ENCODE peak calls at places on chromosomes 6 and 20, in eight cellular contexts. One of them, this sample, is unnamed.

GRCh38 chr6:151096691-151097090 is 143.1 kb upstream of the AKAP12 start:
- DNase-seq in body of pancreas: no peak
- DNase-seq in foreskin fibroblast: no peak
- DNase-seq in fibroblast of mammary gland: peak
- DNase-seq in sigmoid colon: no peak
- DNase-seq in tibial nerve: no peak
- DNase-seq in upper lobe of right lung: no peak
- DNase-seq in endothelial cell of umbilical vein: no peak
- DNase-seq in this sample: no peak

GRCh38 chr6:126539022-126539421 is 199.1 kb downstream of the CENPW start:
- DNase-seq in body of pancreas: no peak
- DNase-seq in foreskin fibroblast: peak
- DNase-seq in fibroblast of mammary gland: peak
- DNase-seq in sigmoid colon: no peak
- DNase-seq in tibial nerve: no peak
- DNase-seq in upper lobe of right lung: no peak
- DNase-seq in endothelial cell of umbilical vein: peak
- DNase-seq in this sample: no peak

GRCh38 chr6:135159531-135159930 is 21.6 kb upstream of the MYB start:
- DNase-seq in body of pancreas: no peak
- DNase-seq in foreskin fibroblast: no peak
- DNase-seq in fibroblast of mammary gland: no peak
- DNase-seq in sigmoid colon: no peak
- DNase-seq in tibial nerve: no peak
- DNase-seq in upper lobe of right lung: no peak
- DNase-seq in endothelial cell of umbilical vein: no peak
- DNase-seq in this sample: no peak

GRCh38 chr6:123509112-123509511 is 127.6 kb downstream of the TRDN start:
- DNase-seq in body of pancreas: no peak
- DNase-seq in foreskin fibroblast: no peak
- DNase-seq in fibroblast of mammary gland: no peak
- DNase-seq in sigmoid colon: no peak
- DNase-seq in tibial nerve: no peak
- DNase-seq in upper lobe of right lung: no peak
- DNase-seq in endothelial cell of umbilical vein: no peak
- DNase-seq in this sample: no peak

GRCh38 chr6:157777344-157777743 is 45.7 kb upstream of the SNX9 start:
- DNase-seq in body of pancreas: no peak
- DNase-seq in foreskin fibroblast: no peak
- DNase-seq in fibroblast of mammary gland: no peak
- DNase-seq in sigmoid colon: no peak
- DNase-seq in tibial nerve: no peak
- DNase-seq in upper lobe of right lung: no peak
- DNase-seq in endothelial cell of umbilical vein: no peak
- DNase-seq in this sample: no peak

GRCh38 chr6:8180327-8181161 is 78.2 kb upstream of the EEF1E1 start:
- DNase-seq in body of pancreas: no peak
- DNase-seq in foreskin fibroblast: peak
- DNase-seq in fibroblast of mammary gland: peak
- DNase-seq in sigmoid colon: no peak
- DNase-seq in tibial nerve: no peak
- DNase-seq in upper lobe of right lung: no peak
- DNase-seq in endothelial cell of umbilical vein: no peak
- DNase-seq in this sample: no peak

GRCh38 chr6:157224178-157224956 is 99.0 kb downstream of the TMEM242 start:
- DNase-seq in body of pancreas: no peak
- DNase-seq in foreskin fibroblast: no peak
- DNase-seq in fibroblast of mammary gland: no peak
- DNase-seq in sigmoid colon: no peak
- DNase-seq in tibial nerve: no peak
- DNase-seq in upper lobe of right lung: peak
- DNase-seq in endothelial cell of umbilical vein: no peak
- DNase-seq in this sample: no peak

GRCh38 chr20:58524814-58525213 is 9.6 kb upstream of the APCDD1L start:
- DNase-seq in body of pancreas: no peak
- DNase-seq in foreskin fibroblast: peak
- DNase-seq in fibroblast of mammary gland: peak
- DNase-seq in sigmoid colon: peak
- DNase-seq in tibial nerve: no peak
- DNase-seq in upper lobe of right lung: no peak
- DNase-seq in endothelial cell of umbilical vein: no peak
- DNase-seq in this sample: no peak

GRCh38 chr6:117504478-117505144 is 22.1 kb downstream of the DCBLD1 start:
- DNase-seq in body of pancreas: no peak
- DNase-seq in foreskin fibroblast: no peak
- DNase-seq in fibroblast of mammary gland: no peak
- DNase-seq in sigmoid colon: no peak
- DNase-seq in tibial nerve: no peak
- DNase-seq in upper lobe of right lung: no peak
- DNase-seq in endothelial cell of umbilical vein: no peak
- DNase-seq in this sample: no peak

GRCh38 chr20:38889792-38890496 is 36.3 kb upstream of the FAM83D start:
- DNase-seq in body of pancreas: no peak
- DNase-seq in foreskin fibroblast: no peak
- DNase-seq in fibroblast of mammary gland: no peak
- DNase-seq in sigmoid colon: no peak
- DNase-seq in tibial nerve: no peak
- DNase-seq in upper lobe of right lung: peak
- DNase-seq in endothelial cell of umbilical vein: no peak
- DNase-seq in this sample: no peak

GRCh38 chr6:17714879-17715860 is 8.4 kb upstream of the NUP153 start:
- DNase-seq in body of pancreas: no peak
- DNase-seq in foreskin fibroblast: peak
- DNase-seq in fibroblast of mammary gland: peak
- DNase-seq in sigmoid colon: no peak
- DNase-seq in tibial nerve: no peak
- DNase-seq in upper lobe of right lung: no peak
- DNase-seq in endothelial cell of umbilical vein: peak
- DNase-seq in this sample: no peak

GRCh38 chr20:49338061-49338460 is 60.2 kb upstream of the ZNFX1 start:
- DNase-seq in body of pancreas: no peak
- DNase-seq in foreskin fibroblast: no peak
- DNase-seq in fibroblast of mammary gland: no peak
- DNase-seq in sigmoid colon: no peak
- DNase-seq in tibial nerve: no peak
- DNase-seq in upper lobe of right lung: no peak
- DNase-seq in endothelial cell of umbilical vein: no peak
- DNase-seq in this sample: no peak

GRCh38 chr6:165717732-165718465 is 54.9 kb upstream of the PDE10A start:
- DNase-seq in body of pancreas: no peak
- DNase-seq in foreskin fibroblast: no peak
- DNase-seq in fibroblast of mammary gland: no peak
- DNase-seq in sigmoid colon: no peak
- DNase-seq in tibial nerve: no peak
- DNase-seq in upper lobe of right lung: no peak
- DNase-seq in endothelial cell of umbilical vein: peak
- DNase-seq in this sample: no peak

GRCh38 chr20:9038791-9039190 is 30.1 kb upstream of the PLCB4 start:
- DNase-seq in body of pancreas: no peak
- DNase-seq in foreskin fibroblast: peak
- DNase-seq in fibroblast of mammary gland: peak
- DNase-seq in sigmoid colon: no peak
- DNase-seq in tibial nerve: no peak
- DNase-seq in upper lobe of right lung: no peak
- DNase-seq in endothelial cell of umbilical vein: no peak
- DNase-seq in this sample: no peak

GRCh38 chr6:166004491-166005275 is 163.0 kb downstream of the TBXT start:
- DNase-seq in body of pancreas: no peak
- DNase-seq in foreskin fibroblast: no peak
- DNase-seq in fibroblast of mammary gland: peak
- DNase-seq in sigmoid colon: no peak
- DNase-seq in tibial nerve: no peak
- DNase-seq in upper lobe of right lung: no peak
- DNase-seq in endothelial cell of umbilical vein: no peak
- DNase-seq in this sample: no peak

GRCh38 chr20:6026051-6026450 is 27.8 kb downstream of the LRRN4 start:
- DNase-seq in body of pancreas: no peak
- DNase-seq in foreskin fibroblast: peak
- DNase-seq in fibroblast of mammary gland: peak
- DNase-seq in sigmoid colon: no peak
- DNase-seq in tibial nerve: no peak
- DNase-seq in upper lobe of right lung: no peak
- DNase-seq in endothelial cell of umbilical vein: no peak
- DNase-seq in this sample: no peak

GRCh38 chr20:20832715-20833114 is 120.3 kb upstream of the RALGAPA2 start:
- DNase-seq in body of pancreas: no peak
- DNase-seq in foreskin fibroblast: no peak
- DNase-seq in fibroblast of mammary gland: no peak
- DNase-seq in sigmoid colon: no peak
- DNase-seq in tibial nerve: no peak
- DNase-seq in upper lobe of right lung: no peak
- DNase-seq in endothelial cell of umbilical vein: no peak
- DNase-seq in this sample: no peak

GRCh38 chr6:109672204-109672603 is 18.8 kb downstream of the AK9 start:
- DNase-seq in body of pancreas: no peak
- DNase-seq in foreskin fibroblast: no peak
- DNase-seq in fibroblast of mammary gland: peak
- DNase-seq in sigmoid colon: no peak
- DNase-seq in tibial nerve: no peak
- DNase-seq in upper lobe of right lung: no peak
- DNase-seq in endothelial cell of umbilical vein: peak
- DNase-seq in this sample: no peak

GRCh38 chr20:48722737-48723191 is 105.0 kb downstream of the PREX1 start:
- DNase-seq in body of pancreas: peak
- DNase-seq in foreskin fibroblast: peak
- DNase-seq in fibroblast of mammary gland: no peak
- DNase-seq in sigmoid colon: peak
- DNase-seq in tibial nerve: peak
- DNase-seq in upper lobe of right lung: no peak
- DNase-seq in endothelial cell of umbilical vein: peak
- DNase-seq in this sample: no peak

GRCh38 chr6:36374956-36375355 is 12.5 kb downstream of the ETV7 start:
- DNase-seq in body of pancreas: no peak
- DNase-seq in foreskin fibroblast: no peak
- DNase-seq in fibroblast of mammary gland: no peak
- DNase-seq in sigmoid colon: no peak
- DNase-seq in tibial nerve: no peak
- DNase-seq in upper lobe of right lung: no peak
- DNase-seq in endothelial cell of umbilical vein: no peak
- DNase-seq in this sample: no peak

GRCh38 chr6:25689966-25690365 is 38.0 kb downstream of the SCGN start:
- DNase-seq in body of pancreas: no peak
- DNase-seq in foreskin fibroblast: no peak
- DNase-seq in fibroblast of mammary gland: no peak
- DNase-seq in sigmoid colon: no peak
- DNase-seq in tibial nerve: no peak
- DNase-seq in upper lobe of right lung: no peak
- DNase-seq in endothelial cell of umbilical vein: no peak
- DNase-seq in this sample: no peak
- TF ChIP-seq CTCF in body of pancreas: no peak
- TF ChIP-seq CTCF in foreskin fibroblast: no peak
- TF ChIP-seq CTCF in fibroblast of mammary gland: no peak
- TF ChIP-seq CTCF in sigmoid colon: no peak
- TF ChIP-seq CTCF in tibial nerve: no peak
- TF ChIP-seq CTCF in upper lobe of right lung: no peak
- TF ChIP-seq CTCF in endothelial cell of umbilical vein: no peak
- TF ChIP-seq CTCF in this sample: no peak

GRCh38 chr6:140107216-140107615 is 732.8 kb upstream of the CITED2 start:
- DNase-seq in body of pancreas: no peak
- DNase-seq in foreskin fibroblast: no peak
- DNase-seq in fibroblast of mammary gland: no peak
- DNase-seq in sigmoid colon: no peak
- DNase-seq in tibial nerve: no peak
- DNase-seq in upper lobe of right lung: no peak
- DNase-seq in endothelial cell of umbilical vein: no peak
- DNase-seq in this sample: no peak

GRCh38 chr6:140101367-140101766 is 726.9 kb upstream of the CITED2 start:
- DNase-seq in body of pancreas: no peak
- DNase-seq in foreskin fibroblast: no peak
- DNase-seq in fibroblast of mammary gland: peak
- DNase-seq in sigmoid colon: no peak
- DNase-seq in tibial nerve: no peak
- DNase-seq in upper lobe of right lung: no peak
- DNase-seq in endothelial cell of umbilical vein: no peak
- DNase-seq in this sample: no peak

GRCh38 chr6:140101818-140102217 is 727.4 kb upstream of the CITED2 start:
- DNase-seq in body of pancreas: no peak
- DNase-seq in foreskin fibroblast: no peak
- DNase-seq in fibroblast of mammary gland: no peak
- DNase-seq in sigmoid colon: no peak
- DNase-seq in tibial nerve: no peak
- DNase-seq in upper lobe of right lung: no peak
- DNase-seq in endothelial cell of umbilical vein: no peak
- DNase-seq in this sample: no peak

GRCh38 chr6:140105857-140106256 is 731.4 kb upstream of the CITED2 start:
- DNase-seq in body of pancreas: no peak
- DNase-seq in foreskin fibroblast: no peak
- DNase-seq in fibroblast of mammary gland: peak
- DNase-seq in sigmoid colon: no peak
- DNase-seq in tibial nerve: peak
- DNase-seq in upper lobe of right lung: no peak
- DNase-seq in endothelial cell of umbilical vein: no peak
- DNase-seq in this sample: no peak
- TF ChIP-seq CTCF in body of pancreas: peak
- TF ChIP-seq CTCF in foreskin fibroblast: peak
- TF ChIP-seq CTCF in fibroblast of mammary gland: peak
- TF ChIP-seq CTCF in sigmoid colon: no peak
- TF ChIP-seq CTCF in tibial nerve: no peak
- TF ChIP-seq CTCF in upper lobe of right lung: no peak
- TF ChIP-seq CTCF in endothelial cell of umbilical vein: peak
- TF ChIP-seq CTCF in this sample: peak

GRCh38 chr6:53879608-53880007 is 84.8 kb downstream of the LRRC1 start:
- DNase-seq in body of pancreas: no peak
- DNase-seq in foreskin fibroblast: no peak
- DNase-seq in fibroblast of mammary gland: peak
- DNase-seq in sigmoid colon: no peak
- DNase-seq in tibial nerve: no peak
- DNase-seq in upper lobe of right lung: no peak
- DNase-seq in endothelial cell of umbilical vein: no peak
- DNase-seq in this sample: no peak
- TF ChIP-seq CTCF in body of pancreas: no peak
- TF ChIP-seq CTCF in foreskin fibroblast: no peak
- TF ChIP-seq CTCF in fibroblast of mammary gland: no peak
- TF ChIP-seq CTCF in sigmoid colon: no peak
- TF ChIP-seq CTCF in tibial nerve: no peak
- TF ChIP-seq CTCF in upper lobe of right lung: no peak
- TF ChIP-seq CTCF in endothelial cell of umbilical vein: no peak
- TF ChIP-seq CTCF in this sample: no peak

GRCh38 chr6:169589293-169589692 is 112.5 kb downstream of the WDR27 start:
- DNase-seq in body of pancreas: no peak
- DNase-seq in foreskin fibroblast: peak
- DNase-seq in fibroblast of mammary gland: peak
- DNase-seq in sigmoid colon: no peak
- DNase-seq in tibial nerve: no peak
- DNase-seq in upper lobe of right lung: no peak
- DNase-seq in endothelial cell of umbilical vein: peak
- DNase-seq in this sample: no peak

GRCh38 chr6:169589699-169590257 is 112.1 kb downstream of the WDR27 start:
- DNase-seq in body of pancreas: no peak
- DNase-seq in foreskin fibroblast: peak
- DNase-seq in fibroblast of mammary gland: peak
- DNase-seq in sigmoid colon: no peak
- DNase-seq in tibial nerve: no peak
- DNase-seq in upper lobe of right lung: no peak
- DNase-seq in endothelial cell of umbilical vein: peak
- DNase-seq in this sample: no peak

GRCh38 chr6:169590376-169590939 is 111.4 kb downstream of the WDR27 start:
- DNase-seq in body of pancreas: no peak
- DNase-seq in foreskin fibroblast: no peak
- DNase-seq in fibroblast of mammary gland: no peak
- DNase-seq in sigmoid colon: no peak
- DNase-seq in tibial nerve: no peak
- DNase-seq in upper lobe of right lung: no peak
- DNase-seq in endothelial cell of umbilical vein: no peak
- DNase-seq in this sample: no peak

GRCh38 chr6:169592558-169592957 is 109.3 kb downstream of the WDR27 start:
- DNase-seq in body of pancreas: no peak
- DNase-seq in foreskin fibroblast: peak
- DNase-seq in fibroblast of mammary gland: peak
- DNase-seq in sigmoid colon: no peak
- DNase-seq in tibial nerve: no peak
- DNase-seq in upper lobe of right lung: no peak
- DNase-seq in endothelial cell of umbilical vein: no peak
- DNase-seq in this sample: no peak

GRCh38 chr6:169591616-169592015 is 110.2 kb downstream of the WDR27 start:
- DNase-seq in body of pancreas: no peak
- DNase-seq in foreskin fibroblast: no peak
- DNase-seq in fibroblast of mammary gland: no peak
- DNase-seq in sigmoid colon: no peak
- DNase-seq in tibial nerve: no peak
- DNase-seq in upper lobe of right lung: no peak
- DNase-seq in endothelial cell of umbilical vein: no peak
- DNase-seq in this sample: no peak
- TF ChIP-seq CTCF in body of pancreas: no peak
- TF ChIP-seq CTCF in foreskin fibroblast: no peak
- TF ChIP-seq CTCF in fibroblast of mammary gland: no peak
- TF ChIP-seq CTCF in sigmoid colon: no peak
- TF ChIP-seq CTCF in tibial nerve: no peak
- TF ChIP-seq CTCF in upper lobe of right lung: no peak
- TF ChIP-seq CTCF in endothelial cell of umbilical vein: no peak
- TF ChIP-seq CTCF in this sample: no peak